ENCODE peak calls at places on chromosomes 7 and 10, in ten cellular contexts. One of them, this sample, is unnamed. For H3K9me3 and H3K4me1, the result is how much of the 10 kb centered on the place peaks cover.

GRCh38 chr7:127253289-127254162 is 785 bp upstream of the GRM8 start:
- DNase-seq in breast epithelium: peak
- DNase-seq in lower lobe of right lung: peak
- DNase-seq in H1: peak
- DNase-seq in heart right ventricle: peak
- DNase-seq in colonic mucosa: peak
- DNase-seq in thoracic aorta: peak
- DNase-seq in aorta: peak
- DNase-seq in esophagus squamous epithelium: no peak
- DNase-seq in NT2/D1: peak
- DNase-seq in this sample: peak

GRCh38 chr7:11256501-11256900 is 282.8 kb downstream of the PHF14 start:
- DNase-seq in heart right ventricle: no peak
- DNase-seq in NT2/D1: no peak
- DNase-seq in lower lobe of right lung: no peak
- DNase-seq in breast epithelium: no peak
- DNase-seq in aorta: no peak
- DNase-seq in H1: no peak
- DNase-seq in esophagus squamous epithelium: no peak
- DNase-seq in colonic mucosa: no peak
- DNase-seq in thoracic aorta: no peak
- DNase-seq in this sample: no peak

GRCh38 chr10:18501198-18501597 is 150.2 kb downstream of the NSUN6 start:
- DNase-seq in colonic mucosa: no peak
- DNase-seq in thoracic aorta: no peak
- DNase-seq in lower lobe of right lung: no peak
- DNase-seq in esophagus squamous epithelium: no peak
- DNase-seq in aorta: no peak
- DNase-seq in H1: no peak
- DNase-seq in breast epithelium: no peak
- DNase-seq in heart right ventricle: no peak
- DNase-seq in NT2/D1: no peak
- DNase-seq in this sample: no peak

GRCh38 chr10:110918269-110918632 is 729 bp downstream of the BBIP1 start:
- DNase-seq in H1: peak
- DNase-seq in lower lobe of right lung: peak
- DNase-seq in heart right ventricle: no peak
- DNase-seq in esophagus squamous epithelium: no peak
- DNase-seq in NT2/D1: peak
- DNase-seq in aorta: peak
- DNase-seq in breast epithelium: no peak
- DNase-seq in colonic mucosa: peak
- DNase-seq in thoracic aorta: peak
- DNase-seq in this sample: peak

GRCh38 chr7:130903358-130903974 is 169.5 kb upstream of the KLF14 start:
- DNase-seq in colonic mucosa: no peak
- DNase-seq in H1: no peak
- DNase-seq in aorta: no peak
- DNase-seq in lower lobe of right lung: no peak
- DNase-seq in esophagus squamous epithelium: no peak
- DNase-seq in NT2/D1: no peak
- DNase-seq in breast epithelium: no peak
- DNase-seq in heart right ventricle: no peak
- DNase-seq in thoracic aorta: no peak
- DNase-seq in this sample: no peak

GRCh38 chr10:98258683-98259454 is 9.1 kb downstream of the LOXL4 start:
- DNase-seq in thoracic aorta: no peak
- DNase-seq in lower lobe of right lung: no peak
- DNase-seq in NT2/D1: no peak
- DNase-seq in colonic mucosa: no peak
- DNase-seq in esophagus squamous epithelium: no peak
- DNase-seq in aorta: no peak
- DNase-seq in breast epithelium: no peak
- DNase-seq in H1: no peak
- DNase-seq in heart right ventricle: no peak
- DNase-seq in this sample: no peak

GRCh38 chr10:3495281-3495680 is 289.7 kb downstream of the KLF6 start:
- DNase-seq in lower lobe of right lung: no peak
- DNase-seq in aorta: no peak
- DNase-seq in heart right ventricle: no peak
- DNase-seq in colonic mucosa: no peak
- DNase-seq in H1: no peak
- DNase-seq in esophagus squamous epithelium: no peak
- DNase-seq in breast epithelium: no peak
- DNase-seq in thoracic aorta: no peak
- DNase-seq in NT2/D1: no peak
- DNase-seq in this sample: no peak

GRCh38 chr10:47348138-47348651 is at the start of gene RBP3:
- DNase-seq in breast epithelium: peak
- DNase-seq in lower lobe of right lung: no peak
- DNase-seq in aorta: no peak
- DNase-seq in heart right ventricle: no peak
- DNase-seq in H1: no peak
- DNase-seq in colonic mucosa: no peak
- DNase-seq in thoracic aorta: no peak
- DNase-seq in NT2/D1: no peak
- DNase-seq in esophagus squamous epithelium: no peak
- DNase-seq in this sample: no peak

GRCh38 chr10:8656261-8656660 is 601.8 kb downstream of the GATA3 start:
- DNase-seq in aorta: no peak
- DNase-seq in NT2/D1: no peak
- DNase-seq in heart right ventricle: no peak
- DNase-seq in H1: no peak
- DNase-seq in colonic mucosa: no peak
- DNase-seq in thoracic aorta: no peak
- DNase-seq in lower lobe of right lung: no peak
- DNase-seq in esophagus squamous epithelium: no peak
- DNase-seq in breast epithelium: no peak
- DNase-seq in this sample: no peak

GRCh38 chr7:3193721-3194120 is 107.3 kb upstream of the SDK1 start:
- DNase-seq in esophagus squamous epithelium: no peak
- DNase-seq in heart right ventricle: no peak
- DNase-seq in NT2/D1: no peak
- DNase-seq in breast epithelium: no peak
- DNase-seq in lower lobe of right lung: no peak
- DNase-seq in H1: no peak
- DNase-seq in aorta: no peak
- DNase-seq in colonic mucosa: no peak
- DNase-seq in thoracic aorta: no peak
- DNase-seq in this sample: no peak

GRCh38 chr10:59361659-59362183 is 628 bp downstream of the FAM13C start:
- DNase-seq in H1: no peak
- DNase-seq in aorta: no peak
- DNase-seq in thoracic aorta: no peak
- DNase-seq in breast epithelium: no peak
- DNase-seq in esophagus squamous epithelium: no peak
- DNase-seq in colonic mucosa: no peak
- DNase-seq in NT2/D1: no peak
- DNase-seq in lower lobe of right lung: no peak
- DNase-seq in heart right ventricle: no peak
- DNase-seq in this sample: peak

GRCh38 chr10:73406863-73407262 is 7.0 kb downstream of the ANXA7 start:
- DNase-seq in NT2/D1: no peak
- DNase-seq in heart right ventricle: no peak
- DNase-seq in esophagus squamous epithelium: no peak
- DNase-seq in aorta: no peak
- DNase-seq in breast epithelium: no peak
- DNase-seq in H1: no peak
- DNase-seq in thoracic aorta: no peak
- DNase-seq in colonic mucosa: no peak
- DNase-seq in lower lobe of right lung: no peak
- DNase-seq in this sample: no peak

DNA sequence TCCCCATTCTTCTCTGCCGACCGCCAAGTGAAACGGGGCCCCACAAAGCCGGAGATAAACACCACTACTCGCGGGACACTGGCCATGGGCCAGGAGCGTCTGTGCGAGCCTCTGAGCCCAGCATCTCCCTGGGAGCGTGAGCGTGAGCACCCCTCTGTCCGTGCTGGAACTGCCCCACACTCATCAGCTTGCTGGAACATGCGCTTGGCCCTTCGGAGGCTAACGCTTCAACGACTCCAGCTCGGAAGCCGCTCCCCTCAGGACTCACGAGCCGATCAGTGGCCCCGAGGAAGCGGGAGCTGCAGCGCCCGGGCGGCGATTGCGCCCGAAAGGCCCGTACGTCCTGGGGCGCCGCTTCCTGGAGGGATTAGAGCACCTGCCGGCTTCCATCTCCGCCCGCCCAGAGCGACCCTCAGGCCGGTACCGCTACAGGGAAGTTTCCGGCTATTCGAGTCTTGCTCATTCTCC is 1.2 kb downstream of the TLL2 start:
- DNase-seq in NT2/D1: no peak
- DNase-seq in esophagus squamous epithelium: no peak
- DNase-seq in heart right ventricle: peak
- DNase-seq in lower lobe of right lung: no peak
- DNase-seq in breast epithelium: no peak
- DNase-seq in thoracic aorta: no peak
- DNase-seq in aorta: no peak
- DNase-seq in colonic mucosa: peak
- DNase-seq in H1: peak
- DNase-seq in this sample: peak
- H3K9me3 ChIP-seq in NT2/D1: under half
- H3K9me3 ChIP-seq in esophagus squamous epithelium: under half
- H3K9me3 ChIP-seq in heart right ventricle: under half
- H3K9me3 ChIP-seq in lower lobe of right lung: under half
- H3K9me3 ChIP-seq in breast epithelium: under half
- H3K9me3 ChIP-seq in thoracic aorta: under half
- H3K9me3 ChIP-seq in aorta: under half
- H3K9me3 ChIP-seq in colonic mucosa: under half
- H3K9me3 ChIP-seq in H1: under half
- H3K9me3 ChIP-seq in this sample: under half

DNA sequence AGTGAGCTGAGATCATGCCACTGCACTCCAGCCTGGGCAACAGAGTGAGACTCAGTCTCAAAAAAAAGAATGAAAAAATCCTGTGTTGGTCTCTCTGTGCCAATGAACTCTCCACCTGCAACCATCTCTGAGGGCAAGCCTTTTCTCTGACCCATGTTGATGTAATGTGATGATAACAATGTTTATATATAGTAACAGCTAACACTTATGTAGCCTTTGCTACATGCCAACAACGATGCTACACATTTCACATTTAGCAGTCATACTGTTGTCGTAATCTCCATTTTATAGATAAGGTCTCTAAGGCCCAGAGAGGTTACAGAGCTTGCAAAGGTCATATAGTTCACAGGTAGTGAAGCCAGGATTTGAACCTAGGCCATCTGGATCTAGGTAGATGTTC is 11.5 kb downstream of the COX15 start:
- DNase-seq in H1: no peak
- DNase-seq in aorta: no peak
- DNase-seq in lower lobe of right lung: no peak
- DNase-seq in colonic mucosa: no peak
- DNase-seq in breast epithelium: no peak
- DNase-seq in NT2/D1: no peak
- DNase-seq in thoracic aorta: no peak
- DNase-seq in heart right ventricle: no peak
- DNase-seq in esophagus squamous epithelium: no peak
- DNase-seq in this sample: no peak
- H3K4me1 ChIP-seq in H1: under half
- H3K4me1 ChIP-seq in aorta: under half
- H3K4me1 ChIP-seq in lower lobe of right lung: under half
- H3K4me1 ChIP-seq in colonic mucosa: under half
- H3K4me1 ChIP-seq in breast epithelium: under half
- H3K4me1 ChIP-seq in NT2/D1: under half
- H3K4me1 ChIP-seq in thoracic aorta: under half
- H3K4me1 ChIP-seq in heart right ventricle: under half
- H3K4me1 ChIP-seq in esophagus squamous epithelium: under half
- H3K4me1 ChIP-seq in this sample: under half

GRCh38 chr10:38119038-38119437 is 24.9 kb downstream of the ZNF37A start:
- DNase-seq in thoracic aorta: no peak
- DNase-seq in NT2/D1: no peak
- DNase-seq in heart right ventricle: no peak
- DNase-seq in lower lobe of right lung: no peak
- DNase-seq in colonic mucosa: no peak
- DNase-seq in breast epithelium: no peak
- DNase-seq in aorta: no peak
- DNase-seq in esophagus squamous epithelium: no peak
- DNase-seq in H1: no peak
- DNase-seq in this sample: no peak
- H3K9me3 ChIP-seq in thoracic aorta: half or more
- H3K9me3 ChIP-seq in NT2/D1: half or more
- H3K9me3 ChIP-seq in heart right ventricle: under half
- H3K9me3 ChIP-seq in lower lobe of right lung: half or more
- H3K9me3 ChIP-seq in colonic mucosa: under half
- H3K9me3 ChIP-seq in breast epithelium: half or more
- H3K9me3 ChIP-seq in aorta: under half
- H3K9me3 ChIP-seq in esophagus squamous epithelium: under half
- H3K9me3 ChIP-seq in H1: half or more
- H3K9me3 ChIP-seq in this sample: under half

GRCh38 chr7:111091623-111092370 is 870 bp downstream of the LRRN3 start:
- DNase-seq in aorta: no peak
- DNase-seq in thoracic aorta: no peak
- DNase-seq in NT2/D1: no peak
- DNase-seq in colonic mucosa: no peak
- DNase-seq in heart right ventricle: no peak
- DNase-seq in esophagus squamous epithelium: no peak
- DNase-seq in breast epithelium: no peak
- DNase-seq in H1: no peak
- DNase-seq in lower lobe of right lung: no peak
- DNase-seq in this sample: peak

GRCh38 chr7:111096997-111097396 is 6.1 kb downstream of the LRRN3 start:
- DNase-seq in breast epithelium: no peak
- DNase-seq in thoracic aorta: no peak
- DNase-seq in aorta: no peak
- DNase-seq in lower lobe of right lung: no peak
- DNase-seq in NT2/D1: peak
- DNase-seq in H1: peak
- DNase-seq in colonic mucosa: no peak
- DNase-seq in heart right ventricle: no peak
- DNase-seq in esophagus squamous epithelium: no peak
- DNase-seq in this sample: peak

GRCh38 chr7:111090834-111091233 is at the start of gene LRRN3:
- DNase-seq in lower lobe of right lung: no peak
- DNase-seq in NT2/D1: no peak
- DNase-seq in colonic mucosa: no peak
- DNase-seq in thoracic aorta: no peak
- DNase-seq in heart right ventricle: peak
- DNase-seq in esophagus squamous epithelium: no peak
- DNase-seq in aorta: peak
- DNase-seq in breast epithelium: no peak
- DNase-seq in H1: no peak
- DNase-seq in this sample: peak

GRCh38 chr7:111092406-111093160 is 1.7 kb downstream of the LRRN3 start:
- DNase-seq in H1: no peak
- DNase-seq in heart right ventricle: no peak
- DNase-seq in thoracic aorta: no peak
- DNase-seq in breast epithelium: no peak
- DNase-seq in NT2/D1: no peak
- DNase-seq in lower lobe of right lung: no peak
- DNase-seq in colonic mucosa: no peak
- DNase-seq in aorta: no peak
- DNase-seq in esophagus squamous epithelium: no peak
- DNase-seq in this sample: no peak

DNA sequence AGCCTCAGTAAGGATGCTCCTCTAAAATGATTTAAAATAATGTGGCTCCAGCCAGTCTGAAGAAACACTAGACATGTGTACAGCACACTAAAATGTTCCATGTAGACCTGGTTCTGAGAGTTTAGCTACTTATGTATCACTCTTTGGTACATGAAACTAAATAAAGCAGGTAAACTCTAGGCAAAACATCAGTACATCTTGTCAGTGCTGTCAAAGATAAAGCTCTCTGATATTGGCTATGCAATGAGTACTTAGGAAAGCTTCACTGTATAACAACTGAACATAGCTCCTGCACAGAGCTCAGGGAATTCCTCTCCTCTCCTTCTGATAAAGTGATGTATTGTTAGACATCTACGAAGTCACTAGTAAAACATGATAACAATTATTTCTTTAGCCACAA is 3.5 kb downstream of the LRRN3 start:
- DNase-seq in heart right ventricle: no peak
- DNase-seq in lower lobe of right lung: no peak
- DNase-seq in aorta: no peak
- DNase-seq in H1: no peak
- DNase-seq in esophagus squamous epithelium: no peak
- DNase-seq in colonic mucosa: no peak
- DNase-seq in thoracic aorta: no peak
- DNase-seq in NT2/D1: no peak
- DNase-seq in breast epithelium: no peak
- DNase-seq in this sample: no peak
- H3K4me1 ChIP-seq in heart right ventricle: under half
- H3K4me1 ChIP-seq in lower lobe of right lung: under half
- H3K4me1 ChIP-seq in aorta: under half
- H3K4me1 ChIP-seq in H1: under half
- H3K4me1 ChIP-seq in esophagus squamous epithelium: under half
- H3K4me1 ChIP-seq in colonic mucosa: under half
- H3K4me1 ChIP-seq in thoracic aorta: under half
- H3K4me1 ChIP-seq in NT2/D1: under half
- H3K4me1 ChIP-seq in breast epithelium: under half
- H3K4me1 ChIP-seq in this sample: half or more